ENCODE peak calls at places on chromosomes 13 and 19, in six cellular contexts. One of them, this sample, is unnamed.

GRCh38 chr13:21672811-21673591 is 2.1 kb downstream of the FGF9 start:
- DNase-seq in ovary: no peak
- DNase-seq in tibial artery: no peak
- DNase-seq in nucleus accumbens: no peak
- DNase-seq in CD8-positive, alpha-beta T cell: no peak
- DNase-seq in HEK293T: no peak
- DNase-seq in this sample: no peak

GRCh38 chr13:99977912-99978780 is 3.4 kb upstream of the ZIC2 start:
- DNase-seq in ovary: no peak
- DNase-seq in tibial artery: no peak
- DNase-seq in nucleus accumbens: no peak
- DNase-seq in CD8-positive, alpha-beta T cell: no peak
- DNase-seq in HEK293T: no peak
- DNase-seq in this sample: no peak

GRCh38 chr19:3683866-3684816 is 16.1 kb downstream of the PIP5K1C start:
- DNase-seq in ovary: no peak
- DNase-seq in tibial artery: no peak
- DNase-seq in nucleus accumbens: no peak
- DNase-seq in CD8-positive, alpha-beta T cell: no peak
- DNase-seq in HEK293T: peak
- DNase-seq in this sample: no peak

GRCh38 chr19:409515-410242 is 732 bp upstream of the C2CD4C start:
- DNase-seq in ovary: no peak
- DNase-seq in tibial artery: peak
- DNase-seq in nucleus accumbens: no peak
- DNase-seq in CD8-positive, alpha-beta T cell: no peak
- DNase-seq in HEK293T: no peak
- DNase-seq in this sample: no peak

GRCh38 chr19:45104658-45105384 is 11.8 kb downstream of the PPP1R37 start:
- DNase-seq in ovary: no peak
- DNase-seq in tibial artery: no peak
- DNase-seq in nucleus accumbens: no peak
- DNase-seq in CD8-positive, alpha-beta T cell: no peak
- DNase-seq in HEK293T: no peak
- DNase-seq in this sample: no peak

GRCh38 chr13:78187781-78188180 is 269.1 kb upstream of the EDNRB start:
- DNase-seq in ovary: no peak
- DNase-seq in tibial artery: no peak
- DNase-seq in nucleus accumbens: no peak
- DNase-seq in CD8-positive, alpha-beta T cell: no peak
- DNase-seq in HEK293T: no peak
- DNase-seq in this sample: no peak

GRCh38 chr13:67643656-67644055 is 413.5 kb upstream of the PCDH9 start:
- DNase-seq in ovary: no peak
- DNase-seq in tibial artery: no peak
- DNase-seq in nucleus accumbens: no peak
- DNase-seq in CD8-positive, alpha-beta T cell: no peak
- DNase-seq in HEK293T: peak
- DNase-seq in this sample: no peak

GRCh38 chr19:35755550-35756371 is 1.1 kb downstream of the HSPB6 start:
- DNase-seq in ovary: peak
- DNase-seq in tibial artery: peak
- DNase-seq in nucleus accumbens: no peak
- DNase-seq in CD8-positive, alpha-beta T cell: peak
- DNase-seq in HEK293T: no peak
- DNase-seq in this sample: peak

GRCh38 chr13:35471466-35472307 is 4.8 kb downstream of the MAB21L1 start:
- DNase-seq in ovary: no peak
- DNase-seq in tibial artery: no peak
- DNase-seq in nucleus accumbens: no peak
- DNase-seq in CD8-positive, alpha-beta T cell: no peak
- DNase-seq in HEK293T: no peak
- DNase-seq in this sample: no peak

GRCh38 chr13:65314008-65314407 is 1916.1 kb downstream of the PCDH9 start:
- DNase-seq in ovary: no peak
- DNase-seq in tibial artery: no peak
- DNase-seq in nucleus accumbens: no peak
- DNase-seq in CD8-positive, alpha-beta T cell: no peak
- DNase-seq in HEK293T: no peak
- DNase-seq in this sample: no peak

GRCh38 chr19:4456843-4457653 is 546 bp downstream of the UBXN6 start:
- DNase-seq in ovary: peak
- DNase-seq in tibial artery: no peak
- DNase-seq in nucleus accumbens: no peak
- DNase-seq in CD8-positive, alpha-beta T cell: peak
- DNase-seq in HEK293T: peak
- DNase-seq in this sample: peak

GRCh38 chr13:43492281-43492680 is 294.5 kb downstream of the ENOX1 start:
- DNase-seq in ovary: no peak
- DNase-seq in tibial artery: no peak
- DNase-seq in nucleus accumbens: no peak
- DNase-seq in CD8-positive, alpha-beta T cell: no peak
- DNase-seq in HEK293T: no peak
- DNase-seq in this sample: no peak

GRCh38 chr13:113863511-113864302 is at the start of gene GAS6:
- DNase-seq in ovary: peak
- DNase-seq in tibial artery: peak
- DNase-seq in nucleus accumbens: no peak
- DNase-seq in CD8-positive, alpha-beta T cell: no peak
- DNase-seq in HEK293T: peak
- DNase-seq in this sample: peak

GRCh38 chr19:5138606-5139594 is 170.0 kb downstream of the KDM4B start:
- DNase-seq in ovary: no peak
- DNase-seq in tibial artery: no peak
- DNase-seq in nucleus accumbens: no peak
- DNase-seq in CD8-positive, alpha-beta T cell: peak
- DNase-seq in HEK293T: no peak
- DNase-seq in this sample: peak

GRCh38 chr13:32548837-32549236 is 10.2 kb upstream of the N4BP2L2 start:
- DNase-seq in ovary: no peak
- DNase-seq in tibial artery: no peak
- DNase-seq in nucleus accumbens: no peak
- DNase-seq in CD8-positive, alpha-beta T cell: no peak
- DNase-seq in HEK293T: no peak
- DNase-seq in this sample: no peak

GRCh38 chr19:737591-738093 is 13.3 kb upstream of the MISP start:
- DNase-seq in ovary: no peak
- DNase-seq in tibial artery: no peak
- DNase-seq in nucleus accumbens: no peak
- DNase-seq in CD8-positive, alpha-beta T cell: peak
- DNase-seq in HEK293T: peak
- DNase-seq in this sample: peak

This sample was measured in transverse colon.